ENCODE peak calls at places on chromosomes 6 and 20, in eight cellular contexts. W, K, Y, B, L, N, M and S are unnamed samples.

GRCh38 chr6:85468326-85468725 is 18.4 kb downstream of the NT5E start:
- DNase-seq in W (no peak), K (peak), Y (no peak), B (no peak), L (peak), N (no peak), M (no peak), S (peak)

GRCh38 chr6:125170376-125170775 is 16.8 kb downstream of the TPD52L1 start:
- DNase-seq in W (no peak), K (peak), Y (no peak), B (no peak), L (peak), N (peak), M (no peak), S (peak)

GRCh38 chr20:38113401-38114325 is 51.4 kb downstream of the TGM2 start:
- DNase-seq in W (peak), K (no peak), Y (no peak), B (no peak), L (no peak), N (no peak), M (peak), S (no peak)

GRCh38 chr6:99276747-99277146 is 72.7 kb downstream of the FAXC start:
- DNase-seq in W (no peak), K (peak), Y (no peak), B (no peak), L (no peak), N (peak), M (no peak), S (no peak)

GRCh38 chr6:89310929-89311328 is 4.2 kb downstream of the GABRR2 start:
- DNase-seq in W (no peak), K (no peak), Y (no peak), B (no peak), L (peak), N (peak), M (no peak), S (peak)

GRCh38 chr6:16800942-16801341 is 39.7 kb upstream of the ATXN1 start:
- DNase-seq in W (no peak), K (peak), Y (no peak), B (no peak), L (peak), N (peak), M (no peak), S (peak)

GRCh38 chr20:2891343-2891742 is 18.1 kb downstream of the PTPRA start:
- DNase-seq in W (no peak), K (no peak), Y (no peak), B (no peak), L (no peak), N (no peak), M (no peak), S (no peak)

GRCh38 chr6:126102358-126102757 is 116.0 kb downstream of the TRMT11 start:
- DNase-seq in W (no peak), K (no peak), Y (no peak), B (no peak), L (no peak), N (no peak), M (no peak), S (no peak)

GRCh38 chr20:61744691-61745396 is 320.8 kb downstream of the TAF4 start:
- DNase-seq in W (no peak), K (peak), Y (no peak), B (no peak), L (peak), N (peak), M (no peak), S (peak)

GRCh38 chr6:4802312-4802935 is 26.2 kb downstream of the CDYL start:
- DNase-seq in W (no peak), K (no peak), Y (no peak), B (no peak), L (no peak), N (no peak), M (peak), S (no peak)

GRCh38 chr6:45965007-45965406 is 50.7 kb downstream of the CLIC5 start:
- DNase-seq in W (no peak), K (peak), Y (no peak), B (no peak), L (peak), N (peak), M (no peak), S (peak)

GRCh38 chr20:63145156-63145555 is 70.8 kb downstream of the YTHDF1 start:
- DNase-seq in W (no peak), K (peak), Y (no peak), B (no peak), L (peak), N (no peak), M (no peak), S (no peak)

GRCh38 chr6:136415351-136416005 is 125.8 kb upstream of the BCLAF1 start:
- DNase-seq in W (no peak), K (no peak), Y (no peak), B (no peak), L (peak), N (no peak), M (no peak), S (no peak)

GRCh38 chr20:17701826-17702225 is 2.1 kb downstream of the BANF2 start:
- DNase-seq in W (no peak), K (no peak), Y (no peak), B (no peak), L (no peak), N (no peak), M (no peak), S (no peak)

GRCh38 chr20:61163027-61163426 is 89.0 kb upstream of the CDH4 start:
- DNase-seq in W (no peak), K (no peak), Y (no peak), B (no peak), L (no peak), N (no peak), M (no peak), S (no peak)

GRCh38 chr6:132354517-132355167 is 46.6 kb downstream of the MOXD1 start:
- DNase-seq in W (no peak), K (peak), Y (no peak), B (no peak), L (peak), N (peak), M (peak), S (no peak)

GRCh38 chr6:15493437-15494168 is 169.2 kb downstream of the DTNBP1 start:
- DNase-seq in W (no peak), K (no peak), Y (no peak), B (no peak), L (peak), N (peak), M (no peak), S (peak)

GRCh38 chr6:133895573-133896343 is 6.8 kb downstream of the TCF21 start:
- DNase-seq in W (no peak), K (no peak), Y (peak), B (no peak), L (peak), N (peak), M (no peak), S (peak)

GRCh38 chr20:10978713-10979112 is 304.9 kb upstream of the JAG1 start:
- DNase-seq in W (no peak), K (no peak), Y (peak), B (no peak), L (no peak), N (no peak), M (no peak), S (no peak)

GRCh38 chr6:125858427-125859320 is 67.9 kb downstream of the NCOA7 start:
- DNase-seq in W (peak), K (peak), Y (no peak), B (peak), L (peak), N (peak), M (no peak), S (peak)

GRCh38 chr6:34112102-34112501 is 33.8 kb downstream of the GRM4 start:
- DNase-seq in W (no peak), K (no peak), Y (no peak), B (no peak), L (no peak), N (no peak), M (no peak), S (no peak)

GRCh38 chr6:56868687-56869086 is 86.2 kb upstream of the BEND6 start:
- DNase-seq in W (no peak), K (peak), Y (no peak), B (no peak), L (peak), N (peak), M (no peak), S (peak)

GRCh38 chr6:37913210-37913609 is 93.7 kb downstream of the ZFAND3 start:
- DNase-seq in W (no peak), K (peak), Y (no peak), B (no peak), L (peak), N (peak), M (no peak), S (no peak)

GRCh38 chr6:115976321-115976870 is 84.3 kb downstream of the FRK start:
- DNase-seq in W (no peak), K (no peak), Y (no peak), B (no peak), L (no peak), N (no peak), M (no peak), S (no peak)

GRCh38 chr6:40399888-40400468 is 187.2 kb downstream of the LRFN2 start:
- DNase-seq in W (no peak), K (peak), Y (no peak), B (no peak), L (no peak), N (no peak), M (no peak), S (no peak)

GRCh38 chr6:163585932-163586437 is 171.5 kb downstream of the QKI start:
- DNase-seq in W (no peak), K (peak), Y (peak), B (peak), L (peak), N (peak), M (no peak), S (peak)

GRCh38 chr6:24501374-24501773 is 6.6 kb downstream of the ALDH5A1 start:
- DNase-seq in W (no peak), K (no peak), Y (no peak), B (no peak), L (no peak), N (peak), M (no peak), S (no peak)

DNA sequence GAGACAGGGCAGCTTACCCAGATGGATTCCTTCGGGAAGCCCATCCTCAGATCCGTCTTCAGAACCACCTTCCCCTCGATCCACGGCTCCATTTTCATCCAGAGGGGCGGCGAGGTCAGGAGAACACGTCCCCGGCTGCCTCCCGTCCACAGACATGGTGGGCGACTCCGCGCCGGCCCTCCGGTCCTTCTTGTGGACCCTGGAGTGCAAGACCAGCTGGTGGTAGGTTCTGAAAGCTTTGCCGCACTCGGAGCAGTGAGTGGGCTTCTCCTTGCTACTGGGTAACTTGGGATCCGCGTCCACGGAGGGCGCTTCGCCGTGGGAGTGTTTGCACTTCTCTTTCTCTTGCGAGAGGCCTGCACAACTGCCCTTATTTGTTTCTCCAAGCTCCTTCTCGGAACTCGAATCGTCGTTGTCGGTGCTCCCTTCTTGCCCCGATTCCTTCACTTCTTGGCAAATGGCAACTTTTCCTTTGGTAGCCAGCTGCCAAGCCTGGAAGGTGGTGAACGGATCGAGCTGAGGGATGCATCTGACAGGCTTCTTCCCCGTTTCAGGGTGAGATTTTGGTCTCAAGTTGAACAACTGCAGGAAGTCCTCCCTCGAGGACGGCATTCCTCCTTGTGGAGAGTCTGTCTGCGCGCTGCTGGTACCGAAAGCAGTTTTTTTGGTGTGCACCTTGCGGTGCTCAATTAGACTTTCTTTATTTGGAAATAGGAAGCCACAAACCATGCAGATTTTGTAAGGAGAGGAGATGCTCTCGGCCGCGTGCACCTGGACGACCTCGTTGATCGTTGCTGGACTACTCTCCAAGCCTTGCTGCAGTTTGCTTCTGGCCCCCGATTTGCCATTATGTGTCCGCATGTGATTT is 12.0 kb downstream of the ZNF217 start:
- DNase-seq in W (no peak), K (no peak), Y (no peak), B (no peak), L (no peak), N (no peak), M (peak), S (no peak)
- H3K4me3 ChIP-seq in W (no peak), K (no peak), Y (no peak), B (no peak), L (peak), N (no peak), M (peak), S (no peak)

GRCh38 chr6:28522594-28523557 is 2.8 kb upstream of the GPX5 start:
- DNase-seq in W (no peak), K (no peak), Y (no peak), B (no peak), L (no peak), N (no peak), M (no peak), S (no peak)
- TF ChIP-seq CTCF in W (no peak), K (no peak), Y (no peak), B (no peak), L (no peak), N (no peak), M (no peak), S (no peak)

GRCh38 chr6:54846243-54846856 is at the start of gene FAM83B:
- DNase-seq in W (peak), K (peak), Y (peak), B (peak), L (no peak), N (peak), M (no peak), S (no peak)
- H3K4me3 ChIP-seq in W (peak), K (peak), Y (peak), B (peak), L (peak), N (peak), M (no peak), S (peak)

GRCh38 chr6:41655706-41656668 is 17.7 kb downstream of the MDFI start:
- DNase-seq in W (no peak), K (peak), Y (no peak), B (no peak), L (no peak), N (peak), M (no peak), S (no peak)
- TF ChIP-seq CTCF in W (no peak), K (no peak), Y (no peak), B (no peak), L (no peak), N (no peak), M (no peak), S (no peak)